ENCODE peak calls at places on chromosomes 3 and 15, in eight cellular contexts. One of them, this sample, is unnamed.

GRCh38 chr3:132268956-132269355 is 48.3 kb upstream of the ACP3 start:
- DNase-seq in astrocyte of the spinal cord: peak
- DNase-seq in BJ: no peak
- DNase-seq in psoas muscle: no peak
- DNase-seq in heart right ventricle: no peak
- DNase-seq in Peyer's patch: no peak
- DNase-seq in dorsolateral prefrontal cortex: no peak
- DNase-seq in lower lobe of right lung: no peak
- DNase-seq in this sample: peak

GRCh38 chr3:32421991-32422859 is 30.6 kb downstream of the CMTM7 start:
- DNase-seq in astrocyte of the spinal cord: peak
- DNase-seq in BJ: peak
- DNase-seq in psoas muscle: peak
- DNase-seq in heart right ventricle: peak
- DNase-seq in Peyer's patch: peak
- DNase-seq in dorsolateral prefrontal cortex: no peak
- DNase-seq in lower lobe of right lung: peak
- DNase-seq in this sample: peak

GRCh38 chr15:42134617-42135243 is 21.7 kb downstream of the PLA2G4F start:
- DNase-seq in astrocyte of the spinal cord: no peak
- DNase-seq in BJ: no peak
- DNase-seq in psoas muscle: no peak
- DNase-seq in heart right ventricle: no peak
- DNase-seq in Peyer's patch: peak
- DNase-seq in dorsolateral prefrontal cortex: no peak
- DNase-seq in lower lobe of right lung: no peak
- DNase-seq in this sample: no peak

GRCh38 chr15:96320703-96321421 is 9.6 kb upstream of the NR2F2 start:
- DNase-seq in astrocyte of the spinal cord: peak
- DNase-seq in BJ: no peak
- DNase-seq in psoas muscle: no peak
- DNase-seq in heart right ventricle: no peak
- DNase-seq in Peyer's patch: no peak
- DNase-seq in dorsolateral prefrontal cortex: no peak
- DNase-seq in lower lobe of right lung: no peak
- DNase-seq in this sample: peak

GRCh38 chr15:51170882-51171577 is 76.3 kb upstream of the TNFAIP8L3 start:
- DNase-seq in astrocyte of the spinal cord: no peak
- DNase-seq in BJ: no peak
- DNase-seq in psoas muscle: no peak
- DNase-seq in heart right ventricle: no peak
- DNase-seq in Peyer's patch: no peak
- DNase-seq in dorsolateral prefrontal cortex: no peak
- DNase-seq in lower lobe of right lung: no peak
- DNase-seq in this sample: no peak

GRCh38 chr3:184334470-184335158 is 2.8 kb upstream of the FAM131A start:
- DNase-seq in astrocyte of the spinal cord: peak
- DNase-seq in BJ: no peak
- DNase-seq in psoas muscle: peak
- DNase-seq in heart right ventricle: no peak
- DNase-seq in Peyer's patch: no peak
- DNase-seq in dorsolateral prefrontal cortex: no peak
- DNase-seq in lower lobe of right lung: no peak
- DNase-seq in this sample: peak

GRCh38 chr15:88979674-88980073 is 66.5 kb upstream of the MFGE8 start:
- DNase-seq in astrocyte of the spinal cord: no peak
- DNase-seq in BJ: no peak
- DNase-seq in psoas muscle: no peak
- DNase-seq in heart right ventricle: no peak
- DNase-seq in Peyer's patch: no peak
- DNase-seq in dorsolateral prefrontal cortex: no peak
- DNase-seq in lower lobe of right lung: no peak
- DNase-seq in this sample: no peak

GRCh38 chr3:42830437-42831320 is 21.4 kb downstream of the ACKR2 start:
- DNase-seq in astrocyte of the spinal cord: no peak
- DNase-seq in BJ: no peak
- DNase-seq in psoas muscle: no peak
- DNase-seq in heart right ventricle: no peak
- DNase-seq in Peyer's patch: no peak
- DNase-seq in dorsolateral prefrontal cortex: no peak
- DNase-seq in lower lobe of right lung: no peak
- DNase-seq in this sample: peak

GRCh38 chr15:75153565-75154248 is 48.0 kb upstream of the C15orf39 start:
- DNase-seq in astrocyte of the spinal cord: no peak
- DNase-seq in BJ: no peak
- DNase-seq in psoas muscle: no peak
- DNase-seq in heart right ventricle: no peak
- DNase-seq in Peyer's patch: peak
- DNase-seq in dorsolateral prefrontal cortex: no peak
- DNase-seq in lower lobe of right lung: no peak
- DNase-seq in this sample: no peak

GRCh38 chr3:74139648-74140047 is 474.8 kb downstream of the CNTN3 start:
- DNase-seq in astrocyte of the spinal cord: no peak
- DNase-seq in BJ: no peak
- DNase-seq in psoas muscle: no peak
- DNase-seq in heart right ventricle: no peak
- DNase-seq in Peyer's patch: no peak
- DNase-seq in dorsolateral prefrontal cortex: no peak
- DNase-seq in lower lobe of right lung: no peak
- DNase-seq in this sample: no peak

GRCh38 chr3:184380210-184380626 is 364 bp downstream of the CHRD start:
- DNase-seq in astrocyte of the spinal cord: peak
- DNase-seq in BJ: no peak
- DNase-seq in psoas muscle: peak
- DNase-seq in heart right ventricle: peak
- DNase-seq in Peyer's patch: peak
- DNase-seq in dorsolateral prefrontal cortex: no peak
- DNase-seq in lower lobe of right lung: peak
- DNase-seq in this sample: peak

GRCh38 chr15:92082217-92082843 is 228.8 kb downstream of the SLCO3A1 start:
- DNase-seq in astrocyte of the spinal cord: peak
- DNase-seq in BJ: peak
- DNase-seq in psoas muscle: peak
- DNase-seq in heart right ventricle: peak
- DNase-seq in Peyer's patch: peak
- DNase-seq in dorsolateral prefrontal cortex: peak
- DNase-seq in lower lobe of right lung: no peak
- DNase-seq in this sample: peak

GRCh38 chr15:44541282-44541958 is 4.5 kb downstream of the EIF3J start:
- DNase-seq in astrocyte of the spinal cord: peak
- DNase-seq in BJ: peak
- DNase-seq in psoas muscle: no peak
- DNase-seq in heart right ventricle: no peak
- DNase-seq in Peyer's patch: no peak
- DNase-seq in dorsolateral prefrontal cortex: no peak
- DNase-seq in lower lobe of right lung: no peak
- DNase-seq in this sample: no peak

GRCh38 chr3:113825090-113825489 is 13.5 kb upstream of the GRAMD1C start:
- DNase-seq in astrocyte of the spinal cord: no peak
- DNase-seq in BJ: no peak
- DNase-seq in psoas muscle: no peak
- DNase-seq in heart right ventricle: no peak
- DNase-seq in Peyer's patch: no peak
- DNase-seq in dorsolateral prefrontal cortex: no peak
- DNase-seq in lower lobe of right lung: no peak
- DNase-seq in this sample: no peak
- TF ChIP-seq CTCF in astrocyte of the spinal cord: peak
- TF ChIP-seq CTCF in BJ: peak
- TF ChIP-seq CTCF in psoas muscle: no peak
- TF ChIP-seq CTCF in heart right ventricle: no peak
- TF ChIP-seq CTCF in Peyer's patch: no peak
- TF ChIP-seq CTCF in dorsolateral prefrontal cortex: no peak
- TF ChIP-seq CTCF in lower lobe of right lung: no peak
- TF ChIP-seq CTCF in this sample: no peak

GRCh38 chr3:69838217-69838616 is 99.0 kb downstream of the MITF start:
- DNase-seq in astrocyte of the spinal cord: peak
- DNase-seq in BJ: peak
- DNase-seq in psoas muscle: no peak
- DNase-seq in heart right ventricle: no peak
- DNase-seq in Peyer's patch: no peak
- DNase-seq in dorsolateral prefrontal cortex: no peak
- DNase-seq in lower lobe of right lung: no peak
- DNase-seq in this sample: no peak
- TF ChIP-seq CTCF in astrocyte of the spinal cord: no peak
- TF ChIP-seq CTCF in BJ: no peak
- TF ChIP-seq CTCF in psoas muscle: no peak
- TF ChIP-seq CTCF in heart right ventricle: no peak
- TF ChIP-seq CTCF in Peyer's patch: no peak
- TF ChIP-seq CTCF in dorsolateral prefrontal cortex: no peak
- TF ChIP-seq CTCF in lower lobe of right lung: no peak
- TF ChIP-seq CTCF in this sample: no peak

GRCh38 chr15:81257435-81257834 is 60.8 kb downstream of the IL16 start:
- DNase-seq in astrocyte of the spinal cord: no peak
- DNase-seq in BJ: no peak
- DNase-seq in psoas muscle: no peak
- DNase-seq in heart right ventricle: no peak
- DNase-seq in Peyer's patch: no peak
- DNase-seq in dorsolateral prefrontal cortex: no peak
- DNase-seq in lower lobe of right lung: no peak
- DNase-seq in this sample: no peak

GRCh38 chr15:81255596-81255995 is 58.9 kb downstream of the IL16 start:
- DNase-seq in astrocyte of the spinal cord: no peak
- DNase-seq in BJ: no peak
- DNase-seq in psoas muscle: no peak
- DNase-seq in heart right ventricle: no peak
- DNase-seq in Peyer's patch: no peak
- DNase-seq in dorsolateral prefrontal cortex: no peak
- DNase-seq in lower lobe of right lung: no peak
- DNase-seq in this sample: no peak

GRCh38 chr15:81254277-81255265 is 57.9 kb downstream of the IL16 start:
- DNase-seq in astrocyte of the spinal cord: no peak
- DNase-seq in BJ: no peak
- DNase-seq in psoas muscle: no peak
- DNase-seq in heart right ventricle: no peak
- DNase-seq in Peyer's patch: no peak
- DNase-seq in dorsolateral prefrontal cortex: no peak
- DNase-seq in lower lobe of right lung: no peak
- DNase-seq in this sample: no peak

GRCh38 chr15:81258455-81258854 is 61.8 kb downstream of the IL16 start:
- DNase-seq in astrocyte of the spinal cord: no peak
- DNase-seq in BJ: no peak
- DNase-seq in psoas muscle: no peak
- DNase-seq in heart right ventricle: no peak
- DNase-seq in Peyer's patch: no peak
- DNase-seq in dorsolateral prefrontal cortex: no peak
- DNase-seq in lower lobe of right lung: no peak
- DNase-seq in this sample: no peak

GRCh38 chr15:81256916-81257315 is 60.2 kb downstream of the IL16 start:
- DNase-seq in astrocyte of the spinal cord: peak
- DNase-seq in BJ: no peak
- DNase-seq in psoas muscle: no peak
- DNase-seq in heart right ventricle: no peak
- DNase-seq in Peyer's patch: no peak
- DNase-seq in dorsolateral prefrontal cortex: no peak
- DNase-seq in lower lobe of right lung: no peak
- DNase-seq in this sample: no peak
- TF ChIP-seq CTCF in astrocyte of the spinal cord: peak
- TF ChIP-seq CTCF in BJ: peak
- TF ChIP-seq CTCF in psoas muscle: peak
- TF ChIP-seq CTCF in heart right ventricle: peak
- TF ChIP-seq CTCF in Peyer's patch: peak
- TF ChIP-seq CTCF in dorsolateral prefrontal cortex: peak
- TF ChIP-seq CTCF in lower lobe of right lung: peak
- TF ChIP-seq CTCF in this sample: peak

GRCh38 chr3:37862712-37863551 is 1.3 kb downstream of the CTDSPL start:
- DNase-seq in astrocyte of the spinal cord: peak
- DNase-seq in BJ: no peak
- DNase-seq in psoas muscle: peak
- DNase-seq in heart right ventricle: no peak
- DNase-seq in Peyer's patch: no peak
- DNase-seq in dorsolateral prefrontal cortex: no peak
- DNase-seq in lower lobe of right lung: no peak
- DNase-seq in this sample: peak
- TF ChIP-seq CTCF in astrocyte of the spinal cord: no peak
- TF ChIP-seq CTCF in BJ: no peak
- TF ChIP-seq CTCF in psoas muscle: no peak
- TF ChIP-seq CTCF in heart right ventricle: peak
- TF ChIP-seq CTCF in Peyer's patch: no peak
- TF ChIP-seq CTCF in dorsolateral prefrontal cortex: no peak
- TF ChIP-seq CTCF in lower lobe of right lung: no peak
- TF ChIP-seq CTCF in this sample: no peak

GRCh38 chr3:134885877-134886621 is 91.0 kb downstream of the EPHB1 start:
- DNase-seq in astrocyte of the spinal cord: peak
- DNase-seq in BJ: peak
- DNase-seq in psoas muscle: no peak
- DNase-seq in heart right ventricle: no peak
- DNase-seq in Peyer's patch: no peak
- DNase-seq in dorsolateral prefrontal cortex: no peak
- DNase-seq in lower lobe of right lung: no peak
- DNase-seq in this sample: peak
- TF ChIP-seq CTCF in astrocyte of the spinal cord: no peak
- TF ChIP-seq CTCF in BJ: peak
- TF ChIP-seq CTCF in psoas muscle: no peak
- TF ChIP-seq CTCF in heart right ventricle: no peak
- TF ChIP-seq CTCF in Peyer's patch: no peak
- TF ChIP-seq CTCF in dorsolateral prefrontal cortex: no peak
- TF ChIP-seq CTCF in lower lobe of right lung: no peak
- TF ChIP-seq CTCF in this sample: no peak

GRCh38 chr15:84878504-84878903 is 6.0 kb upstream of the SLC28A1 start:
- DNase-seq in astrocyte of the spinal cord: peak
- DNase-seq in BJ: peak
- DNase-seq in psoas muscle: peak
- DNase-seq in heart right ventricle: peak
- DNase-seq in Peyer's patch: peak
- DNase-seq in dorsolateral prefrontal cortex: peak
- DNase-seq in lower lobe of right lung: peak
- DNase-seq in this sample: peak
- TF ChIP-seq CTCF in astrocyte of the spinal cord: peak
- TF ChIP-seq CTCF in BJ: peak
- TF ChIP-seq CTCF in psoas muscle: peak
- TF ChIP-seq CTCF in heart right ventricle: peak
- TF ChIP-seq CTCF in Peyer's patch: peak
- TF ChIP-seq CTCF in dorsolateral prefrontal cortex: peak
- TF ChIP-seq CTCF in lower lobe of right lung: peak
- TF ChIP-seq CTCF in this sample: peak

DNA sequence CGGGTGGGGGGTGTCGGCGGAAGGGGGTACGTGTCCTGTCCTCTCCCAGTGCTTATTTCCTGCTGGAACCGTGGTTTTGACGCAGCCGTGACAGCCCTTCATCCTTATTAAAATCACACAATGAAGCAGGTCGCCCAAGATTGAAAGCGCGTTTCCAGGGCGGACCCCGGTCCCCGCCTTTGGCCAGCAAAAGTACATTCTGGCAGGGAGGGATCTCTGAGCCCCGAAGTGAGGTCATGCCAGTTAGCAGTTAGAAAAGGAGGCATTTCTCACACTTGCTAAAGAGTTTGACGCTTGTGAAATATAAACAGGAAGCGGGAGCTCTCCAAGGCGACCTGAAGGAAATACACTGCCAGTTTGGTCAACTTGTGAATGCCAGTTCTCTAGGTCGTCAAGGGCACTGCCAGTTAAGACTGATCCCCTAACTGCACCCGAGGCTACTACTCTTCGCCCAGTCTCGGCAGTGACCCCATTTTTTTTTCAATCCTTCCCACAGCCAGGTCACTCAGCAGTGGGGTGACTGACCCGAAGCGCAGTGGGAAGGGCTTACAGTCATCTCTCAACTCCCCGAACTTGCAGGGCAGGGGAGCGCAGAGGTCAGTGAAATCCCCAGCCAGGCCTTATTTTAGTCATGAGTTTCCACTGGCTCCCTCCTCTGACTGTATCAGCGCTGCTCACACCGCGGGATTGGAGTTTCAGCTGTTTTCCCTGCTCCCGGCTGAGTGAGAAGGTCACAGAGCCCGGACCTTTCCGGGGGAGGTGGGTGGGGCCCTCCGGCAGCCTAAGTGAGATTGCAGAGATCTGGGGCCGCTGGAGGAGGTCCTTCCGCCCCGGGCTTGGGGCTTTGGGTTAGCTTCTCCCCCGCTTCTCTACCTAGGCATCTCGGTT is 2.0 kb upstream of the BHLHE40 start:
- DNase-seq in astrocyte of the spinal cord: peak
- DNase-seq in BJ: no peak
- DNase-seq in psoas muscle: peak
- DNase-seq in heart right ventricle: peak
- DNase-seq in Peyer's patch: peak
- DNase-seq in dorsolateral prefrontal cortex: no peak
- DNase-seq in lower lobe of right lung: peak
- DNase-seq in this sample: peak
- TF ChIP-seq CTCF in astrocyte of the spinal cord: peak
- TF ChIP-seq CTCF in BJ: peak
- TF ChIP-seq CTCF in psoas muscle: no peak
- TF ChIP-seq CTCF in heart right ventricle: peak
- TF ChIP-seq CTCF in Peyer's patch: peak
- TF ChIP-seq CTCF in dorsolateral prefrontal cortex: no peak
- TF ChIP-seq CTCF in lower lobe of right lung: no peak
- TF ChIP-seq CTCF in this sample: no peak